ENCODE peak calls at places on chromosome 12, in nine cellular contexts. One of them, this sample, is unnamed.

GRCh38 chr12:106091421-106091820 is 47.3 kb downstream of the NUAK1 start:
- DNase-seq in endodermal cell: peak
- DNase-seq in HCT116: no peak
- DNase-seq in tibial nerve: no peak
- DNase-seq in neural progenitor cell: no peak
- DNase-seq in ovary: no peak
- DNase-seq in astrocyte: no peak
- DNase-seq in PC-3: peak
- DNase-seq in cardiac muscle cell: no peak
- DNase-seq in this sample: no peak

GRCh38 chr12:96401061-96401871 is 1.0 kb upstream of the CDK17 start:
- DNase-seq in endodermal cell: peak
- DNase-seq in HCT116: peak
- DNase-seq in tibial nerve: no peak
- DNase-seq in neural progenitor cell: peak
- DNase-seq in ovary: no peak
- DNase-seq in astrocyte: peak
- DNase-seq in PC-3: peak
- DNase-seq in cardiac muscle cell: peak
- DNase-seq in this sample: peak

GRCh38 chr12:109795023-109795422 is 38.2 kb downstream of the TRPV4 start:
- DNase-seq in endodermal cell: no peak
- DNase-seq in HCT116: no peak
- DNase-seq in tibial nerve: no peak
- DNase-seq in neural progenitor cell: no peak
- DNase-seq in ovary: no peak
- DNase-seq in astrocyte: peak
- DNase-seq in PC-3: peak
- DNase-seq in cardiac muscle cell: peak
- DNase-seq in this sample: peak

GRCh38 chr12:113222730-113223531 is 1.7 kb downstream of the TPCN1 start:
- DNase-seq in endodermal cell: peak
- DNase-seq in HCT116: no peak
- DNase-seq in tibial nerve: peak
- DNase-seq in neural progenitor cell: no peak
- DNase-seq in ovary: peak
- DNase-seq in astrocyte: peak
- DNase-seq in PC-3: peak
- DNase-seq in cardiac muscle cell: peak
- DNase-seq in this sample: peak

GRCh38 chr12:29167410-29167809 is 18.3 kb downstream of the FAR2 start:
- DNase-seq in endodermal cell: no peak
- DNase-seq in HCT116: no peak
- DNase-seq in tibial nerve: no peak
- DNase-seq in neural progenitor cell: no peak
- DNase-seq in ovary: no peak
- DNase-seq in astrocyte: no peak
- DNase-seq in PC-3: no peak
- DNase-seq in cardiac muscle cell: no peak
- DNase-seq in this sample: no peak

GRCh38 chr12:67069451-67070306 is 199.5 kb upstream of the CAND1 start:
- DNase-seq in endodermal cell: peak
- DNase-seq in HCT116: no peak
- DNase-seq in tibial nerve: no peak
- DNase-seq in neural progenitor cell: peak
- DNase-seq in ovary: peak
- DNase-seq in astrocyte: no peak
- DNase-seq in PC-3: peak
- DNase-seq in cardiac muscle cell: peak
- DNase-seq in this sample: no peak

GRCh38 chr12:82124711-82125110 is 233.5 kb downstream of the CCDC59 start:
- DNase-seq in endodermal cell: no peak
- DNase-seq in HCT116: no peak
- DNase-seq in tibial nerve: no peak
- DNase-seq in neural progenitor cell: no peak
- DNase-seq in ovary: no peak
- DNase-seq in astrocyte: peak
- DNase-seq in PC-3: peak
- DNase-seq in cardiac muscle cell: no peak
- DNase-seq in this sample: peak

GRCh38 chr12:42130670-42131402 is 13.8 kb downstream of the GXYLT1 start:
- DNase-seq in endodermal cell: no peak
- DNase-seq in HCT116: no peak
- DNase-seq in tibial nerve: no peak
- DNase-seq in neural progenitor cell: no peak
- DNase-seq in ovary: peak
- DNase-seq in astrocyte: peak
- DNase-seq in PC-3: peak
- DNase-seq in cardiac muscle cell: peak
- DNase-seq in this sample: peak

GRCh38 chr12:120015313-120015712 is 26.3 kb downstream of the BICDL1 start:
- DNase-seq in endodermal cell: no peak
- DNase-seq in HCT116: no peak
- DNase-seq in tibial nerve: no peak
- DNase-seq in neural progenitor cell: no peak
- DNase-seq in ovary: no peak
- DNase-seq in astrocyte: no peak
- DNase-seq in PC-3: no peak
- DNase-seq in cardiac muscle cell: no peak
- DNase-seq in this sample: no peak

GRCh38 chr12:125889742-125890141 is 824.5 kb downstream of the AACS start:
- DNase-seq in endodermal cell: peak
- DNase-seq in HCT116: no peak
- DNase-seq in tibial nerve: no peak
- DNase-seq in neural progenitor cell: peak
- DNase-seq in ovary: no peak
- DNase-seq in astrocyte: no peak
- DNase-seq in PC-3: no peak
- DNase-seq in cardiac muscle cell: no peak
- DNase-seq in this sample: no peak

GRCh38 chr12:46445551-46446235 is 73.1 kb upstream of the SLC38A2 start:
- DNase-seq in endodermal cell: no peak
- DNase-seq in HCT116: no peak
- DNase-seq in tibial nerve: no peak
- DNase-seq in neural progenitor cell: no peak
- DNase-seq in ovary: no peak
- DNase-seq in astrocyte: no peak
- DNase-seq in PC-3: peak
- DNase-seq in cardiac muscle cell: no peak
- DNase-seq in this sample: no peak

GRCh38 chr12:57085999-57086950 is 2.6 kb upstream of the NAB2 start:
- DNase-seq in endodermal cell: peak
- DNase-seq in HCT116: no peak
- DNase-seq in tibial nerve: peak
- DNase-seq in neural progenitor cell: peak
- DNase-seq in ovary: peak
- DNase-seq in astrocyte: peak
- DNase-seq in PC-3: peak
- DNase-seq in cardiac muscle cell: peak
- DNase-seq in this sample: peak

GRCh38 chr12:109772622-109773321 is 59.1 kb downstream of the FAM222A start:
- DNase-seq in endodermal cell: peak
- DNase-seq in HCT116: no peak
- DNase-seq in tibial nerve: no peak
- DNase-seq in neural progenitor cell: no peak
- DNase-seq in ovary: no peak
- DNase-seq in astrocyte: no peak
- DNase-seq in PC-3: peak
- DNase-seq in cardiac muscle cell: no peak
- DNase-seq in this sample: no peak

GRCh38 chr12:69977991-69978390 is 153.0 kb downstream of the MYRFL start:
- DNase-seq in endodermal cell: no peak
- DNase-seq in HCT116: no peak
- DNase-seq in tibial nerve: no peak
- DNase-seq in neural progenitor cell: no peak
- DNase-seq in ovary: no peak
- DNase-seq in astrocyte: no peak
- DNase-seq in PC-3: no peak
- DNase-seq in cardiac muscle cell: no peak
- DNase-seq in this sample: no peak

GRCh38 chr12:94145231-94145979 is 3.0 kb upstream of the PLXNC1 start:
- DNase-seq in endodermal cell: peak
- DNase-seq in HCT116: peak
- DNase-seq in tibial nerve: no peak
- DNase-seq in neural progenitor cell: peak
- DNase-seq in ovary: peak
- DNase-seq in astrocyte: peak
- DNase-seq in PC-3: peak
- DNase-seq in cardiac muscle cell: peak
- DNase-seq in this sample: peak

GRCh38 chr12:13343380-13343779 is 146.9 kb downstream of the EMP1 start:
- DNase-seq in endodermal cell: no peak
- DNase-seq in HCT116: peak
- DNase-seq in tibial nerve: no peak
- DNase-seq in neural progenitor cell: no peak
- DNase-seq in ovary: no peak
- DNase-seq in astrocyte: peak
- DNase-seq in PC-3: peak
- DNase-seq in cardiac muscle cell: no peak
- DNase-seq in this sample: peak

GRCh38 chr12:11879306-11879705 is 191.4 kb upstream of the BCL2L14 start:
- DNase-seq in endodermal cell: no peak
- DNase-seq in HCT116: no peak
- DNase-seq in tibial nerve: no peak
- DNase-seq in neural progenitor cell: no peak
- DNase-seq in ovary: no peak
- DNase-seq in astrocyte: peak
- DNase-seq in PC-3: peak
- DNase-seq in cardiac muscle cell: peak
- DNase-seq in this sample: no peak
- H3K4me3 ChIP-seq in endodermal cell: no peak
- H3K4me3 ChIP-seq in HCT116: no peak
- H3K4me3 ChIP-seq in tibial nerve: no peak
- H3K4me3 ChIP-seq in neural progenitor cell: no peak
- H3K4me3 ChIP-seq in ovary: no peak
- H3K4me3 ChIP-seq in astrocyte: no peak
- H3K4me3 ChIP-seq in PC-3: no peak
- H3K4me3 ChIP-seq in cardiac muscle cell: no peak
- H3K4me3 ChIP-seq in this sample: no peak

GRCh38 chr12:117010693-117011451 is 88.3 kb downstream of the TESC start:
- DNase-seq in endodermal cell: no peak
- DNase-seq in HCT116: no peak
- DNase-seq in tibial nerve: no peak
- DNase-seq in neural progenitor cell: peak
- DNase-seq in ovary: no peak
- DNase-seq in astrocyte: no peak
- DNase-seq in PC-3: no peak
- DNase-seq in cardiac muscle cell: no peak
- DNase-seq in this sample: peak

GRCh38 chr12:117006333-117006732 is 92.9 kb downstream of the TESC start:
- DNase-seq in endodermal cell: no peak
- DNase-seq in HCT116: no peak
- DNase-seq in tibial nerve: no peak
- DNase-seq in neural progenitor cell: no peak
- DNase-seq in ovary: no peak
- DNase-seq in astrocyte: no peak
- DNase-seq in PC-3: no peak
- DNase-seq in cardiac muscle cell: no peak
- DNase-seq in this sample: no peak

GRCh38 chr12:117007618-117008017 is 91.6 kb downstream of the TESC start:
- DNase-seq in endodermal cell: no peak
- DNase-seq in HCT116: no peak
- DNase-seq in tibial nerve: no peak
- DNase-seq in neural progenitor cell: no peak
- DNase-seq in ovary: no peak
- DNase-seq in astrocyte: no peak
- DNase-seq in PC-3: no peak
- DNase-seq in cardiac muscle cell: no peak
- DNase-seq in this sample: no peak

GRCh38 chr12:117012189-117012805 is 86.9 kb downstream of the TESC start:
- DNase-seq in endodermal cell: no peak
- DNase-seq in HCT116: no peak
- DNase-seq in tibial nerve: no peak
- DNase-seq in neural progenitor cell: no peak
- DNase-seq in ovary: no peak
- DNase-seq in astrocyte: peak
- DNase-seq in PC-3: no peak
- DNase-seq in cardiac muscle cell: no peak
- DNase-seq in this sample: peak

GRCh38 chr12:117009759-117010158 is 89.5 kb downstream of the TESC start:
- DNase-seq in endodermal cell: peak
- DNase-seq in HCT116: no peak
- DNase-seq in tibial nerve: no peak
- DNase-seq in neural progenitor cell: peak
- DNase-seq in ovary: no peak
- DNase-seq in astrocyte: no peak
- DNase-seq in PC-3: no peak
- DNase-seq in cardiac muscle cell: no peak
- DNase-seq in this sample: no peak
- TF ChIP-seq CTCF in endodermal cell: no peak
- TF ChIP-seq CTCF in HCT116: no peak
- TF ChIP-seq CTCF in tibial nerve: no peak
- TF ChIP-seq CTCF in neural progenitor cell: no peak
- TF ChIP-seq CTCF in ovary: no peak
- TF ChIP-seq CTCF in astrocyte: no peak
- TF ChIP-seq CTCF in PC-3: no peak
- TF ChIP-seq CTCF in cardiac muscle cell: no peak
- TF ChIP-seq CTCF in this sample: no peak

DNA sequence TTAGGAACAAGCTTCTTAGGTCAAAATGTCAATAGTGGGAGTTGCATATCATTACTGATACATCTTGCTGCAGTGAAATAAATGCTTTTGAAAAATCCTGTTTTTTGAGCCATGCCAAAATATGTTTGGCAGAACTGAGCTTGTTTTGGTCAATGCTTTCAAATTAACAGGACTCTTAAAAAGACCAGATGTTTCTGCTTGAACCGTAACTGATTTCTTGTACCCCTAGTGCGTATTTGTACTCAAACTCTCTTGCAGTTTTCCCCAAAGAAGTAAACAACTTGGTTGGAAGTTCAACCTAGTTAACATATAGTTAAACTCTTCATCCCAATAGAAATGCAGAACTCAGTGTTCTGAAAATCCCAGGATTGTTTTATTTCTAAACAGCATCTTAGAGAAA is 3.4 kb downstream of the TRHDE start:
- DNase-seq in endodermal cell: no peak
- DNase-seq in HCT116: no peak
- DNase-seq in tibial nerve: no peak
- DNase-seq in neural progenitor cell: no peak
- DNase-seq in ovary: no peak
- DNase-seq in astrocyte: no peak
- DNase-seq in PC-3: no peak
- DNase-seq in cardiac muscle cell: no peak
- DNase-seq in this sample: no peak
- H3K4me3 ChIP-seq in endodermal cell: no peak
- H3K4me3 ChIP-seq in HCT116: no peak
- H3K4me3 ChIP-seq in tibial nerve: no peak
- H3K4me3 ChIP-seq in neural progenitor cell: no peak
- H3K4me3 ChIP-seq in ovary: no peak
- H3K4me3 ChIP-seq in astrocyte: peak
- H3K4me3 ChIP-seq in PC-3: peak
- H3K4me3 ChIP-seq in cardiac muscle cell: no peak
- H3K4me3 ChIP-seq in this sample: no peak

DNA sequence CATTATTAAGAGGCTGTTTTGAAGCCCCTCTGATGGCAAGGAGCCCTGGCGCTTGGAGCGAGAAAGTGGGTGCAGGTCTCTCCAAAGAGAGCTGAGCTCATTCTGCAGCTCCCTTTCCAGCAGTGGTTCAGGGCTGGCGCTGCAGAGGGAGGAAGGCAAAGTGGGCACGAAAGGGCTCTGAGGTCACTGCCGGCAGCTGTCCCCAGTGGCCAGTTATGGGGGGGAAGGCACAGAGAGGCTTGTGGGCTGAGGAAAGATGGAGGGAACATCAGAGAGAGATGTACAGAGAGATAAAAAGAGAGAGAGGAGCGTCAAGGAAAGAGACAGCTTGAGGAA is 75.2 kb upstream of the TBX5 start:
- DNase-seq in endodermal cell: peak
- DNase-seq in HCT116: no peak
- DNase-seq in tibial nerve: no peak
- DNase-seq in neural progenitor cell: peak
- DNase-seq in ovary: no peak
- DNase-seq in astrocyte: no peak
- DNase-seq in PC-3: no peak
- DNase-seq in cardiac muscle cell: no peak
- DNase-seq in this sample: no peak
- TF ChIP-seq CTCF in endodermal cell: no peak
- TF ChIP-seq CTCF in HCT116: no peak
- TF ChIP-seq CTCF in tibial nerve: no peak
- TF ChIP-seq CTCF in neural progenitor cell: no peak
- TF ChIP-seq CTCF in ovary: no peak
- TF ChIP-seq CTCF in astrocyte: no peak
- TF ChIP-seq CTCF in PC-3: no peak
- TF ChIP-seq CTCF in cardiac muscle cell: no peak
- TF ChIP-seq CTCF in this sample: no peak

This sample was measured in fibroblast of the aortic adventitia.